ENCODE peak calls at places on chromosome 1, in nine cellular contexts. E, I, Y, Z, L, K, Q, O and C are unnamed samples.

GRCh38 chr1:36797761-36798160 is 236.6 kb downstream of the GRIK3 start:
- DNase-seq in Y (no peak), Z (no peak), K (no peak), I (no peak), Q (no peak), E (no peak), L (no peak), O (no peak), C (no peak)

GRCh38 chr1:923131-923990 is at the start of gene SAMD11:
- DNase-seq in Q (no peak), Y (peak), I (peak), L (peak), K (peak), E (no peak), Z (peak), O (peak), C (peak)

GRCh38 chr1:109371271-109371739 is 26.4 kb downstream of the SORT1 start:
- DNase-seq in I (no peak), K (no peak), O (no peak), Y (no peak), L (peak), Q (no peak), E (no peak), Z (peak), C (peak)

GRCh38 chr1:182795563-182796228 is 6.1 kb downstream of the NPL start:
- DNase-seq in E (no peak), Z (peak), O (no peak), L (no peak), I (no peak), K (no peak), Q (no peak), Y (no peak), C (peak)

GRCh38 chr1:64986903-64987871 is 20.8 kb upstream of the JAK1 start:
- DNase-seq in E (no peak), I (no peak), Y (peak), Q (no peak), O (no peak), K (no peak), Z (no peak), L (peak), C (no peak)

GRCh38 chr1:119745034-119745433 is 23.7 kb downstream of the HMGCS2 start:
- DNase-seq in Y (no peak), E (no peak), I (no peak), L (no peak), O (no peak), Z (no peak), K (no peak), Q (no peak), C (no peak)

GRCh38 chr1:153682730-153683129 is 4.2 kb downstream of the NPR1 start:
- DNase-seq in Y (no peak), E (no peak), L (no peak), K (no peak), O (no peak), Z (no peak), I (no peak), Q (no peak), C (no peak)

GRCh38 chr1:211511947-211512346 is 20.0 kb upstream of the RD3 start:
- DNase-seq in Z (peak), E (no peak), I (peak), Y (no peak), K (no peak), O (no peak), Q (no peak), L (peak), C (no peak)

GRCh38 chr1:47161298-47162040 is 24.2 kb downstream of the CYP4A22 start:
- DNase-seq in E (no peak), I (no peak), Y (no peak), Z (no peak), L (no peak), O (no peak), Q (no peak), K (no peak), C (no peak)

GRCh38 chr1:161498646-161499045 is 6.6 kb upstream of the FCGR2A start:
- DNase-seq in O (no peak), K (no peak), Q (no peak), Z (no peak), Y (no peak), L (no peak), I (no peak), E (no peak), C (no peak)

GRCh38 chr1:246565751-246566127 is 322 bp downstream of the TFB2M start:
- DNase-seq in E (no peak), O (no peak), Z (no peak), K (no peak), Q (no peak), Y (no peak), L (peak), I (no peak), C (no peak)

GRCh38 chr1:228060458-228061190 is 21.9 kb upstream of the ARF1 start:
- DNase-seq in Z (no peak), E (no peak), L (no peak), O (peak), Q (peak), Y (peak), K (no peak), I (no peak), C (no peak)

GRCh38 chr1:230156068-230156467 is 89.0 kb downstream of the GALNT2 start:
- DNase-seq in L (no peak), I (no peak), E (no peak), Y (peak), Z (no peak), K (no peak), O (no peak), Q (no peak), C (no peak)
- TF ChIP-seq POLR2A in L (no peak), I (no peak), E (no peak), Y (no peak), Z (no peak), K (no peak), O (no peak), Q (no peak), C (no peak)

GRCh38 chr1:192581131-192581927 is 5.8 kb downstream of the RGS1 start:
- DNase-seq in Y (no peak), E (no peak), I (no peak), L (no peak), O (no peak), K (no peak), Z (no peak), Q (no peak), C (no peak)

GRCh38 chr1:192578144-192578909 is 2.8 kb downstream of the RGS1 start:
- DNase-seq in Y (no peak), L (no peak), K (no peak), E (no peak), I (no peak), Q (no peak), Z (no peak), O (no peak), C (no peak)

GRCh38 chr1:192577145-192578140 is 1.9 kb downstream of the RGS1 start:
- DNase-seq in I (no peak), O (no peak), Q (no peak), K (no peak), Z (no peak), L (no peak), Y (no peak), E (no peak), C (no peak)

GRCh38 chr1:192580351-192580962 is 4.9 kb downstream of the RGS1 start:
- DNase-seq in Y (peak), Z (peak), O (no peak), L (peak), Q (no peak), E (no peak), I (peak), K (peak), C (no peak)

GRCh38 chr1:192579319-192579738 is 3.8 kb downstream of the RGS1 start:
- DNase-seq in K (no peak), I (no peak), Y (no peak), Z (no peak), O (no peak), L (peak), Q (no peak), E (no peak), C (no peak)
- H3K4me3 ChIP-seq in K (no peak), I (no peak), Y (no peak), Z (no peak), O (no peak), L (no peak), Q (peak), E (peak), C (no peak)

GRCh38 chr1:202148391-202148790 is 3.9 kb upstream of the ARL8A start:
- DNase-seq in Z (no peak), I (no peak), K (no peak), E (no peak), O (no peak), Y (no peak), L (no peak), Q (no peak), C (no peak)
- TF ChIP-seq POLR2A in Z (no peak), I (no peak), K (no peak), E (no peak), O (no peak), Y (no peak), L (no peak), Q (no peak), C (no peak)

DNA sequence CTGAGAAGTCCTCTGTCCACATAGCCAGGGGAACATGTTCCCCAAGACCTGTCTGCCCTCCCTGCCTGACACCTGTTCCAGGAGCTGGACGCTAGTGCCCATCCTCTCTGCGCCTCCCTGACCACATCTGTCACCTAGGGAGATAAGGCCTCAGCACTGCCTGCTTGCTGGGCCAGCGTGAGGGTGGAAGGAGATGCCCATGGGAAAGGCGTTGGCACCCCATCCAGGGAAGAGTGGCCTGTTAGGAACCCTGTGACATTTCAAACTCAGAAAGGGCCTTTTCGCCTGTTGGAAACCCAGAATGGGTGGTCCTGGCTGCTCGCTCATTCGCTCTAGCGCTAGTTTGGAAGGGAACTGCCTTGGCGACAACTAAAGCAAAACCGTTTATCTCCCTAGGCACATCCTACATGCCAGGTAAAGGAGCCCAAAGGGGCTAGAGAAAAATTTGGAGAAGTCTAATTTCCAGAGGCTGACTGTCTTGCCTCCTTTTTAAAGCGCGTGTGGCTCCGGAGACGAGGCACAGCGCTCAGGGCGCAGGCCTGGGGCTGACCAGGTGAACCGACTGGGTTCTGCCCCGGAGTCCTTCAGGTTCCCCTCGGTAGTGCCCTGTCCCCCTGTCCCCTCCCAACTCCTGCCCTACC is 410 bp downstream of the ACTA1 start:
- DNase-seq in Z (no peak), K (no peak), I (no peak), Y (no peak), Q (no peak), E (no peak), L (no peak), O (no peak), C (no peak)
- H3K4me3 ChIP-seq in Z (no peak), K (no peak), I (no peak), Y (no peak), Q (no peak), E (no peak), L (no peak), O (no peak), C (no peak)